ENCODE peak calls at places on chromosomes 4 and X, in four cellular contexts. One of them, this sample, is unnamed.
A peak's percentile ranks its signal among the peaks of the same experiment; 100 is the strongest.

GRCh38 chrX:136954930-136955329 is 74.4 kb upstream of the RBMX start:
- DNase-seq in choroid plexus epithelial cell: peak; percentile 66
- DNase-seq in upper lobe of left lung: no peak
- DNase-seq in fibroblast of pulmonary artery: peak; percentile 61
- DNase-seq in this sample: no peak

GRCh38 chr4:1240721-1241465 is 8.0 kb downstream of the CTBP1 start:
- DNase-seq in choroid plexus epithelial cell: no peak
- DNase-seq in upper lobe of left lung: peak; percentile 64
- DNase-seq in fibroblast of pulmonary artery: no peak
- DNase-seq in this sample: no peak

GRCh38 chr4:2800691-2801596 is 8.1 kb downstream of the SH3BP2 start:
- DNase-seq in choroid plexus epithelial cell: peak; percentile 86
- DNase-seq in upper lobe of left lung: peak; percentile 92
- DNase-seq in fibroblast of pulmonary artery: peak; percentile 86
- DNase-seq in this sample: peak; percentile 72

GRCh38 chr4:38230121-38230728 is 270.0 kb downstream of the PTTG2 start:
- DNase-seq in choroid plexus epithelial cell: no peak
- DNase-seq in upper lobe of left lung: no peak
- DNase-seq in fibroblast of pulmonary artery: no peak
- DNase-seq in this sample: no peak

GRCh38 chrX:45986971-45987370 is 558.2 kb downstream of the ZNF674 start:
- DNase-seq in choroid plexus epithelial cell: no peak
- DNase-seq in upper lobe of left lung: no peak
- DNase-seq in fibroblast of pulmonary artery: peak; percentile 4
- DNase-seq in this sample: no peak

GRCh38 chr4:25930722-25931354 is 16.8 kb downstream of the SMIM20 start:
- DNase-seq in choroid plexus epithelial cell: no peak
- DNase-seq in upper lobe of left lung: no peak
- DNase-seq in fibroblast of pulmonary artery: no peak
- DNase-seq in this sample: no peak

GRCh38 chr4:150814873-150815272 is 200.2 kb downstream of the LRBA start:
- DNase-seq in choroid plexus epithelial cell: peak; percentile 21
- DNase-seq in upper lobe of left lung: no peak
- DNase-seq in fibroblast of pulmonary artery: no peak
- DNase-seq in this sample: no peak

GRCh38 chrX:115367455-115367854 is 77.9 kb downstream of the LUZP4 start:
- DNase-seq in choroid plexus epithelial cell: peak; percentile 53
- DNase-seq in upper lobe of left lung: no peak
- DNase-seq in fibroblast of pulmonary artery: peak; percentile 61
- DNase-seq in this sample: no peak

GRCh38 chr4:142550955-142551354 is 295.1 kb downstream of the INPP4B start:
- DNase-seq in choroid plexus epithelial cell: no peak
- DNase-seq in upper lobe of left lung: no peak
- DNase-seq in fibroblast of pulmonary artery: no peak
- DNase-seq in this sample: no peak

GRCh38 chrX:47078129-47079043 is at the start of gene RGN:
- DNase-seq in choroid plexus epithelial cell: no peak
- DNase-seq in upper lobe of left lung: peak; percentile 82
- DNase-seq in fibroblast of pulmonary artery: no peak
- DNase-seq in this sample: no peak

GRCh38 chr4:39785031-39785430 is 87.1 kb downstream of the UBE2K start:
- DNase-seq in choroid plexus epithelial cell: no peak
- DNase-seq in upper lobe of left lung: no peak
- DNase-seq in fibroblast of pulmonary artery: no peak
- DNase-seq in this sample: no peak

GRCh38 chrX:153924149-153924861 is 1.8 kb downstream of the ARHGAP4 start:
- DNase-seq in choroid plexus epithelial cell: peak; percentile 45
- DNase-seq in upper lobe of left lung: no peak
- DNase-seq in fibroblast of pulmonary artery: peak; percentile 64
- DNase-seq in this sample: peak; percentile 57
- TF ChIP-seq CTCF in choroid plexus epithelial cell: peak; percentile 31
- TF ChIP-seq CTCF in upper lobe of left lung: no peak
- TF ChIP-seq CTCF in fibroblast of pulmonary artery: peak; percentile 21
- TF ChIP-seq CTCF in this sample: peak; percentile 20

GRCh38 chr4:55546633-55547460 is at the start of gene CLOCK:
- DNase-seq in choroid plexus epithelial cell: peak; percentile 87
- DNase-seq in upper lobe of left lung: peak; percentile 96
- DNase-seq in fibroblast of pulmonary artery: peak; percentile 89
- DNase-seq in this sample: peak; percentile 87
- TF ChIP-seq CTCF in choroid plexus epithelial cell: peak; percentile 40
- TF ChIP-seq CTCF in upper lobe of left lung: peak; percentile 27
- TF ChIP-seq CTCF in fibroblast of pulmonary artery: peak; percentile 24
- TF ChIP-seq CTCF in this sample: peak; percentile 49

GRCh38 chr4:168631241-168632151 is 134.6 kb downstream of the PALLD start:
- DNase-seq in choroid plexus epithelial cell: peak; percentile 75
- DNase-seq in upper lobe of left lung: peak; percentile 92
- DNase-seq in fibroblast of pulmonary artery: peak; percentile 64
- DNase-seq in this sample: no peak
- TF ChIP-seq CTCF in choroid plexus epithelial cell: peak; percentile 43
- TF ChIP-seq CTCF in upper lobe of left lung: peak; percentile 39
- TF ChIP-seq CTCF in fibroblast of pulmonary artery: peak; percentile 23
- TF ChIP-seq CTCF in this sample: no peak

DNA sequence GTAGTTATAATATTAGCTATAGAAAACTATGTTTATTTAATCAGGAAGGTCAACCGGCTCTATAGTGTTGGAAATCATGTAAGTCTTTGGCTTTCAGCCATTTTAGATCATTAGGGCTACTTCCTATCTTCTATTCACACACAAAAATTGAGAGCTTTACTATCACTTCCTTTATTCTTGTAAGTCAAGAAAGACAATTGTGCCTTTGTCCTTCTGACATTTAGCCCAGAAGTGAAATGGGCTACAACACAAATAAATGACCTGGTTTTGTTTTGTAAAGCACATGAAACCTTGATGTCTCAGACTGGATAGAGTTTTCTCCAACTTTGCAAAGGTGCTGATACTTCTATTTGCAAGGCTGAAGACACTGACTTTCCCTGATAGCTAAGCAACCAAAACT is 122.4 kb upstream of the ACSL4 start:
- DNase-seq in choroid plexus epithelial cell: no peak
- DNase-seq in upper lobe of left lung: no peak
- DNase-seq in fibroblast of pulmonary artery: no peak
- DNase-seq in this sample: no peak
- TF ChIP-seq CTCF in choroid plexus epithelial cell: no peak
- TF ChIP-seq CTCF in upper lobe of left lung: no peak
- TF ChIP-seq CTCF in fibroblast of pulmonary artery: no peak
- TF ChIP-seq CTCF in this sample: no peak

GRCh38 chr4:15077969-15078368 is 75.7 kb downstream of the CPEB2 start:
- DNase-seq in choroid plexus epithelial cell: peak; percentile 97
- DNase-seq in upper lobe of left lung: no peak
- DNase-seq in fibroblast of pulmonary artery: peak; percentile 72
- DNase-seq in this sample: no peak

GRCh38 chr4:15075875-15076274 is 73.6 kb downstream of the CPEB2 start:
- DNase-seq in choroid plexus epithelial cell: no peak
- DNase-seq in upper lobe of left lung: no peak
- DNase-seq in fibroblast of pulmonary artery: no peak
- DNase-seq in this sample: no peak

GRCh38 chr4:15084780-15085179 is 82.5 kb downstream of the CPEB2 start:
- DNase-seq in choroid plexus epithelial cell: no peak
- DNase-seq in upper lobe of left lung: no peak
- DNase-seq in fibroblast of pulmonary artery: no peak
- DNase-seq in this sample: no peak

DNA sequence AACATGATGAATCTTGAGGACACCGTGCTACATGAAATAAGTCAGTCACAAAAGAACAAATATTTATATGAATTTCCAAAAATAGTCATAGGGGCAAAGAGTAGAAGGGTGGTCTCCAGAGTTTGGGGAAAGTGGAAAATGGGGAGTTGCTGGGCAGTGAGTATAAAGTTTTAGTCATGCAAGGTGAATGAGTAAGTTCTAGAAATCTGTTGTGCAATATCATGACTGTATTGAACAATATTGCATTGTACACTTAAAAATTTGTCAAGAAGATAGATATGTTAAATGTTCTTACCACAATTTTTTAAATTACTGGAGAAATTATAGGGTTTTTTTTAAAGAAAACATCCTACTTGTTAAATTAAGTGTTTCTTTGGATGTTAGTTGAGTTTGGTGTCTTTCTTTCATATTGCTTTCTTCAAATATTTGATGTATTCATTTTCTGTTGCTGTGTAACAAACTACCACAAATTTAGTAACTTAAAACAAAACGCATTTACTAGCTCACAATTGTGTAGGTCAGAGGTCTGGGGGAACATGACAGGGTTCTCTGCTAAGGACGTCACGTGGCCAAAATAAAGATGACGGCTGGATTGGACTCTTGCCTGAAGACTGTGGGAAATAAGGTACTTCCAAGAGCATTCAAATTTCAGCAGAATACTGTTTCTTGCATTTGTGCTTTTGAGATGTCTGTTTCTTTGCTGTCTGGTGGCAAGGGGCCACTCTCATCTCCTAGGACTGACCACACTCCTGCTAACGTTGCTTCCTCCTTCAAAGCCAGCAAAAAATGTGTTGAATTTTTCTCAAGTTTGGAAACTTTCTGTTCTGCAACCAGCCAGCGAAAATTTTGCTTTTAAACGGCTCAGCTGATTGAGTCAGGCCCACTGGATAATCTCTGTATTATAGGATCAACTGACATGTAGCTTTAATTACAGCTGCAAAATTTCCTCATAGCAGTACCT is 76.7 kb downstream of the CPEB2 start:
- DNase-seq in choroid plexus epithelial cell: peak; percentile 92
- DNase-seq in upper lobe of left lung: no peak
- DNase-seq in fibroblast of pulmonary artery: peak; percentile 66
- DNase-seq in this sample: no peak
- TF ChIP-seq CTCF in choroid plexus epithelial cell: no peak
- TF ChIP-seq CTCF in upper lobe of left lung: no peak
- TF ChIP-seq CTCF in fibroblast of pulmonary artery: no peak
- TF ChIP-seq CTCF in this sample: no peak

DNA sequence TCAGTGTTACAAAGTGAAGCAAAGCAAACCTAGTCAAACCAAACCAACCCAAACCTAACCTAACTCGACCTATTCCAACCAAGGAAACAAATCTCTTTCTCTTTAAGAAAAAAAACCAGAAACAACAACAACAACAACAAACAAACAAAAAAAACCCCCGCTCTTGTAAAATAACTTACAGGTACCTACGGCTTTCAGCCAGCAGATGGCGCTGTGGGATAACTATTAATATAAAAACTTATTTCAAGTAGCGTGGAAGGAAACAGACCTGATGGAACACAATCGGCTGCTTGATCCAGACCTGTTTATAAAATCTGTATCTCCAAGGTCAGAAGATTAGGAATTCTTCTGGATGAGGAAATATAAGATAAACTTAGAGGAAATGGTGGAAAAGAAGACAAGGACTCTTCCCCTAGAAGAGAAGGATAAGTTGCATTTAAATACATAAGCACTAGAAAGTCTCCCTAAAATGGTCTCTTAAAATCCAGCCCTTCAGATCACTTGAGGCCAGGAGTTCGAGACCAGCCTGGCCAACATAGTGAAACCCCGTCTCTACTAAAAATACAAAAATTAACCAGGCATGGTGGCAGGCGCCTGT is 34.4 kb upstream of the CDKL5 start:
- DNase-seq in choroid plexus epithelial cell: peak; percentile 71
- DNase-seq in upper lobe of left lung: no peak
- DNase-seq in fibroblast of pulmonary artery: peak; percentile 69
- DNase-seq in this sample: peak; percentile 63
- TF ChIP-seq CTCF in choroid plexus epithelial cell: peak; percentile 66
- TF ChIP-seq CTCF in upper lobe of left lung: peak; percentile 65
- TF ChIP-seq CTCF in fibroblast of pulmonary artery: peak; percentile 53
- TF ChIP-seq CTCF in this sample: peak; percentile 69

GRCh38 chrX:21735038-21735752 is 22.7 kb downstream of the SMPX start:
- DNase-seq in choroid plexus epithelial cell: peak; percentile 82
- DNase-seq in upper lobe of left lung: no peak
- DNase-seq in fibroblast of pulmonary artery: peak; percentile 28
- DNase-seq in this sample: no peak

GRCh38 chrX:21734175-21734574 is 23.7 kb downstream of the SMPX start:
- DNase-seq in choroid plexus epithelial cell: no peak
- DNase-seq in upper lobe of left lung: no peak
- DNase-seq in fibroblast of pulmonary artery: no peak
- DNase-seq in this sample: no peak

GRCh38 chrX:21733705-21734104 is 24.2 kb downstream of the SMPX start:
- DNase-seq in choroid plexus epithelial cell: no peak
- DNase-seq in upper lobe of left lung: no peak
- DNase-seq in fibroblast of pulmonary artery: no peak
- DNase-seq in this sample: no peak

GRCh38 chrX:21738145-21738949 is 19.6 kb downstream of the SMPX start:
- DNase-seq in choroid plexus epithelial cell: no peak
- DNase-seq in upper lobe of left lung: no peak
- DNase-seq in fibroblast of pulmonary artery: no peak
- DNase-seq in this sample: no peak

GRCh38 chrX:21735753-21736127 is 22.2 kb downstream of the SMPX start:
- DNase-seq in choroid plexus epithelial cell: no peak
- DNase-seq in upper lobe of left lung: no peak
- DNase-seq in fibroblast of pulmonary artery: no peak
- DNase-seq in this sample: no peak
- TF ChIP-seq CTCF in choroid plexus epithelial cell: no peak
- TF ChIP-seq CTCF in upper lobe of left lung: no peak
- TF ChIP-seq CTCF in fibroblast of pulmonary artery: no peak
- TF ChIP-seq CTCF in this sample: no peak

DNA sequence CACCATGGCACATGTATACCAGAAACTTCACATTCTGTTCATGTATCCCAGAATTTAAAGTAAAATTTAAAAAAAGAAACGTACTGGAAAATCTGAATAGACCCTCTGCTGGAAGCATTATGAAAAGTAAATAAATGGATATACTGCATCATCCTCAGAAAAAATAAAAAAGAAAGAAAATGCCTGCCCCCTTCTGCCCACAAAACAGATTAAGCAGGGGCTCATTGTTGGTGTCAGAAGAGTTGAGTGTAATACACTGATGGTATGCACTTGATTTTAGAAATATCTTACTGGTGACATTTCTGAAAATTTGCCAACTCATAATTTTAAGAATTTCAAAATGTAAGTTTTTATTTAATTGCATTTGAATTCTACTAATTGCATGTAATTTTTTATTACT is 77.8 kb downstream of the LRP2BP start:
- DNase-seq in choroid plexus epithelial cell: no peak
- DNase-seq in upper lobe of left lung: no peak
- DNase-seq in fibroblast of pulmonary artery: no peak
- DNase-seq in this sample: no peak
- TF ChIP-seq CTCF in choroid plexus epithelial cell: no peak
- TF ChIP-seq CTCF in upper lobe of left lung: no peak
- TF ChIP-seq CTCF in fibroblast of pulmonary artery: no peak
- TF ChIP-seq CTCF in this sample: no peak

GRCh38 chrX:53249387-53250042 is 24.5 kb upstream of the KDM5C start:
- DNase-seq in choroid plexus epithelial cell: no peak
- DNase-seq in upper lobe of left lung: no peak
- DNase-seq in fibroblast of pulmonary artery: no peak
- DNase-seq in this sample: no peak
- TF ChIP-seq CTCF in choroid plexus epithelial cell: peak; percentile 1
- TF ChIP-seq CTCF in upper lobe of left lung: no peak
- TF ChIP-seq CTCF in fibroblast of pulmonary artery: no peak
- TF ChIP-seq CTCF in this sample: no peak

This sample was measured in GM13977.